ENCODE peak calls at places on chromosomes 4 and X, in four cellular contexts. Y is left lung, V is neural progenitor cell, C is pancreas. A is an unnamed sample.

GRCh38 chrX:105533951-105534350 is 288.4 kb upstream of the NRK start:
- DNase-seq in Y (no peak), V (no peak), C (no peak), A (no peak)

GRCh38 chr4:160217352-160217751 is 1114.5 kb downstream of the RAPGEF2 start:
- DNase-seq in Y (no peak), V (no peak), C (no peak), A (no peak)

GRCh38 chrX:40855411-40855810 is 120.1 kb upstream of the MED14 start:
- DNase-seq in Y (no peak), V (no peak), C (no peak), A (no peak)

GRCh38 chr4:49516796-49517195 is 530.7 kb downstream of the CWH43 start:
- DNase-seq in Y (no peak), V (peak), C (no peak), A (no peak)

GRCh38 chr4:142404191-142404611 is 441.9 kb downstream of the INPP4B start:
- DNase-seq in Y (peak), V (no peak), C (no peak), A (no peak)

GRCh38 chr4:183807420-183808101 is 97.5 kb upstream of the STOX2 start:
- DNase-seq in Y (no peak), V (peak), C (no peak), A (no peak)

GRCh38 chrX:118523920-118524319 is 28.3 kb downstream of the DOCK11 start:
- DNase-seq in Y (no peak), V (no peak), C (no peak), A (no peak)

GRCh38 chr4:110793890-110794588 is 171.2 kb upstream of the PITX2 start:
- DNase-seq in Y (no peak), V (peak), C (no peak), A (no peak)

GRCh38 chr4:88230953-88231835 is 53.2 kb downstream of the PPM1K start:
- DNase-seq in Y (no peak), V (no peak), C (no peak), A (no peak)

GRCh38 chr4:111323496-111323895 is 700.6 kb upstream of the PITX2 start:
- DNase-seq in Y (no peak), V (no peak), C (no peak), A (no peak)

GRCh38 chr4:174834477-174834876 is 5.4 kb upstream of the GLRA3 start:
- DNase-seq in Y (no peak), V (no peak), C (no peak), A (no peak)

GRCh38 chr4:144989306-144989705 is 108.7 kb downstream of the ANAPC10 start:
- DNase-seq in Y (no peak), V (no peak), C (no peak), A (no peak)

GRCh38 chr4:57211131-57211530 is 100.9 kb upstream of the IGFBP7 start:
- DNase-seq in Y (no peak), V (no peak), C (no peak), A (no peak)

GRCh38 chr4:86497131-86497530 is 97.0 kb upstream of the PTPN13 start:
- DNase-seq in Y (no peak), V (no peak), C (no peak), A (peak)
- H3K27ac ChIP-seq in Y (no peak), V (no peak), C (peak), A (peak)

DNA sequence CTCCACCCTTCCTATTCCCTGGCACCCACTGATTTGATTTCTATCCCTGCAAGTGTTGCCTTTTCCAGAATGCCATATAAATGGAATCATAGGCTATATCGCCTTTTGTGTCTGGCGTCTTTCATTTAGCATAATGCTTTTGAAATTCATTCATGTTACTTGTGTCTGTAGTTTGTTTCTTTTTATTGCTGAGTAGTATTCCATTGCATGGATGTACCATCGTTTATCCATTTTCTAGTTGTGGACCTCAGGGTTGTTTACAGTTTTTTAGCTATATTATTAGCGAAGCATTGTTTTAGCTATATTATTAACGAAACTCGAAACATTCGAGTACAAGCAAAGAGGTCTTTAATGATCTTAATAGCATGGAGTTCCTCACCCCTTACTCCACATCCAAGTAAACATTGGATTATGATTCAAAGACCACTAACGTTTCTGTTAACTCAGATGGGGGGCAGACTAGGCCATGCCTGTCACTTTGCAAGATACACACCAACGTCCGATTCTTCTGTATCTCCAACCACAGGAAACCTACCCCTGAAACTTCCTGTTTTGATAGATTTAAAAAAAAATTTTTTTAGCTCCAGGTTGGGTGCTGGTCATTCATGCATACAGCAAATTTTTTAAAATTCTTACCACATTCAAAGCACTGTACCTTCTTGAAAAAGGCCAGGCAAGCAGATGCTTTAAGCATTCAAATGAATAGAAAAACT is 1.1 kb downstream of the DCK start:
- DNase-seq in Y (no peak), V (no peak), C (no peak), A (no peak)
- H3K27ac ChIP-seq in Y (no peak), V (no peak), C (no peak), A (peak)

GRCh38 chr4:118894034-118894433 is 5.4 kb downstream of the SYNPO2 start:
- DNase-seq in Y (no peak), V (no peak), C (no peak), A (no peak)

GRCh38 chr4:118898684-118899138 is 10.1 kb downstream of the SYNPO2 start:
- DNase-seq in Y (no peak), V (no peak), C (no peak), A (no peak)

GRCh38 chr4:118898221-118898620 is 9.6 kb downstream of the SYNPO2 start:
- DNase-seq in Y (no peak), V (no peak), C (no peak), A (no peak)
- H3K27ac ChIP-seq in Y (no peak), V (no peak), C (no peak), A (no peak)

GRCh38 chr4:114087596-114088230 is 108.3 kb upstream of the ARSJ start:
- DNase-seq in Y (no peak), V (no peak), C (no peak), A (no peak)
- H3K27ac ChIP-seq in Y (no peak), V (no peak), C (no peak), A (no peak)

DNA sequence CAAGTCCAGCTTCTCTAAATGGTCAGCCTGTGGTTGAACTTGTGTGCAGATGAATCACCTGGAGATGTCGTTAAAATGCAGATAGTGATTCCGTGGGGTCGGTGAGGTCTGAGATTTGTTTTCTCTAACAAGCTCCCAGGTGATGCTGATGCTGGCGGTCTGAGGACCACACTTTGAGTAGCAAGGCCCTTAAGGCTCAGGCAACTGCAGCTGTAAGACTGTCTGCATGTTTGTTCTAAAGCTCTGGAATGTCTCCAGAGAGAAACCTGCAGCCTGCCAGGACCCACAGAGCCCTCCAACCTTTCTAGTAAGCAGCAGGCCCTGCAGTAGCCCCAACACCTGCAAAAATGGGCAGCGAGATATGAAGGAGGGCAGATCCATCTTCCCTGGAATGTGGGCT is 9.2 kb downstream of the SCD5 start:
- DNase-seq in Y (no peak), V (no peak), C (no peak), A (no peak)
- H3K27ac ChIP-seq in Y (no peak), V (no peak), C (no peak), A (peak)

GRCh38 chr4:16677545-16677944 is 220.9 kb downstream of the LDB2 start:
- DNase-seq in Y (no peak), V (no peak), C (no peak), A (no peak)
- H3K27ac ChIP-seq in Y (no peak), V (no peak), C (no peak), A (no peak)

DNA sequence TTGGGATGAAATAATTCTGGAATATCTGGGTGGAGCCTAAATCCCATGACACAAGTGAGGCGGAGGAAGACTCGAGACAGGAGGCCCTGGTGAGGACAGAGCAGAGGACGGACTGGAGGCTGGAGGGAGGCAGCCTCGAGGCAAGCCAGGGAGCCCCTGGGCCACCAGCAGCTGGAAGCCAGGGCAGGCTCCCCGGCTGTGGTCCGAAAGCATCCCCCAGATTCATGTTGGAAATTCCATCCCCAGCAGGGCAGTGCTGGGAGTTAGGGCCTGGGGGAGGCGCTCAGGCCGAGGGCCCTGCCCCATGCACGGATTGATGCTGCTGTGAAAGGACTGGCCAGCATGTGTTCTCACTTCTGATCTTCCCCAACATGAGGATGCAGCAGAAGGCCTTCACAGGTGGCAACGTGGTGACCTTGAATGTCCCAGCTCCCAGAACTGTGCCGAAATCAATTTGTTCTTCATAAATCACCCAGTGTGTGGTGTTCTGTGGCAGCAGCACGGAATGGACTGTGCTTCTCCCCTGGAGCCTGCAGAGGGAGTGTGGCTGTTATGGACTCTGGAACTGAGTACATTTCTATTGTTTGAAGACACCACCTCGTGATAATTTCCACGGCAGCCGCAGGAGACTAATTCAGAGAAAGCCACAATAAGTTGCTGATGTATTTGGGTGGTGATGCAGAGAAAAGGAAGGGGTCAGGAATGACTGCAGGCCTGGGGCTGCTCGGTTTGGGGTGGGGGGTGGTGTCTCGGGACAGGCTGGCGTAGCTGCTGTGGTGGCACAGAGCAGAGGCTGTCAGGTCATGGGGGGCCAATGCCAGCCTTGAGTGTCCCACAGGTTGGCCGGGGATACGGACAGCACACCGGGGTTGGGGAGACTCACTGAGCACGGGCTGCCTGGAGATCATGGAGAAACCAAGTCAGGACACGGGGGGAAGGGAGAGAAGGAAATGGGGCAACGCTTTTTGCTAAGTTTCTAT is 56.9 kb downstream of the PCGF3 start:
- DNase-seq in Y (no peak), V (no peak), C (no peak), A (no peak)
- H3K27ac ChIP-seq in Y (no peak), V (no peak), C (no peak), A (no peak)

DNA sequence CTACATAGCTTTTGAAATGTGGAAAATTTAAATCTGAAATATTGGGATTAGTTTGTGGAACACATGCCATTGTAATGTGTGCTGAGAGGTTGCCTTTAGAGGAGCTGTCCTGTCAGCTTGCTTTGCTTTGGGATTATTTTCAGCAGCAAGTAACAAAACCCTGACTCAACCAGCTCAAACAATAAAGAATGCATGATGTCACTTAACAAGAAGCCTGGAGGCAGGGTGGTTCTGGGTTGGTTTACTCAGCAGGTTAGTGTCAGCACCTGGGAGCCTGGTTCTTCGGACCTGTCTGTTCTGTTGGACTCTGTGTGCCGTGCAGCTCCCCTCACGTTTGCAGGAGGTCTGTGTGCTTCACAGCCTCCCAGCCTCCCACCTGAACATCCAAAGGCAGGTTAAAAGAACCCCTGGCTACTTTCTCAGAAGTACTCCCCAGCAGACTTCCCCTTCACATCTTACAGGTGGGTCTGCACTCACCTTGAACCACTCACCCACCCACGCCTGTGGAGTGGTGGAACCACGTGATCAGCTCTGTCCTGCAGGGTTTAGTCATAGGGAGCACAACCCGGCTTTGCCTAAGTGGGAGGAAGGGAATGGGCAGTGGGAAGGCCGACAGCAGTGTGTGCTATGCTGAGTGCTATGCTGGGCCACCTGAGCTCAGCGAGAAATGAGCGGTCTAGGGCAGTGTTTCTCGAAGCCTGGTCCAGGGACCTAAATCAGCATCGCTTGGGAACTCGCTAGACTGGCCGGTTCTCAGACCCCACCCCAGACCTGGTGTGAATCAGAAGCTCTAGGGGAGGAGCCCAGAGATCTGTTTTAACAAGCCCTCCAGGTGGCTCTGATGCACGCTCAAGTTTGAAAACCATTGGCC is 20.4 kb downstream of the TMEM131L start:
- DNase-seq in Y (peak), V (peak), C (no peak), A (no peak)
- H3K27ac ChIP-seq in Y (peak), V (no peak), C (peak), A (peak)

GRCh38 chr4:84916233-84916632 is 50.3 kb downstream of the WDFY3 start:
- DNase-seq in Y (no peak), V (no peak), C (no peak), A (no peak)

GRCh38 chr4:84924439-84924838 is 42.1 kb downstream of the WDFY3 start:
- DNase-seq in Y (no peak), V (no peak), C (no peak), A (no peak)

GRCh38 chr4:84917087-84917821 is 49.2 kb downstream of the WDFY3 start:
- DNase-seq in Y (no peak), V (no peak), C (no peak), A (no peak)

GRCh38 chr4:84917869-84918600 is 48.5 kb downstream of the WDFY3 start:
- DNase-seq in Y (no peak), V (no peak), C (no peak), A (no peak)

DNA sequence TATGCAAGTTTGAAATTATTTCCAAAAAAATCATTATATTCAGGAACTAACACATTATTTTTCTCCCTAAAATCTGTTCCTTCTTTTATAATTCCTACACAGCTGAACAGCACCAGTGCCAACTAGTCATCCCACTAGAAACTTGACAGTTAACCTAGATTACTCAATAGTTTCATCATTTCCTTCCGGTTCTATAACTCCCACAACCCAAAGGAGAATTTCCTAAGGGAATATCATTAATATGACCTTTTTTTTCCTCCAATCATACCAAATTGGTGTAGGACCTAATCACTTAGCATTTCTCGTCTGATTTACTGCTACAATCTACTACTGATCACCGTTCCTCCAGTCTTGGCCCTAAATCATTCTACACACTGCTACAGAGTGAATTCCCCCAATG is 45.9 kb downstream of the WDFY3 start:
- DNase-seq in Y (no peak), V (no peak), C (no peak), A (no peak)
- H3K27ac ChIP-seq in Y (peak), V (no peak), C (no peak), A (no peak)

GRCh38 chr4:137530176-137530575 is 2.1 kb downstream of the PCDH18 start:
- DNase-seq in Y (no peak), V (no peak), C (no peak), A (no peak)
- H3K27ac ChIP-seq in Y (no peak), V (no peak), C (no peak), A (no peak)